ENCODE peak calls at places on chromosome 11, in six cellular contexts. N is GM23248, P is NCI-H2081, F is fibroblast of pulmonary artery, U is erythroblast, W is ecto neural progenitor cell. D is an unnamed sample.

GRCh38 chr11:433641-434040 is 8.2 kb downstream of the ANO9 start:
- DNase-seq in N (no peak), P (no peak), F (no peak), U (no peak), W (no peak), D (no peak)

GRCh38 chr11:119470316-119471266 is 47.6 kb upstream of the THY1 start:
- DNase-seq in N (peak; percentile 98), P (no peak), F (peak; percentile 83), U (no peak), W (peak; percentile 45), D (peak; percentile 99)

GRCh38 chr11:45724145-45724544 is 58.7 kb upstream of the CHST1 start:
- DNase-seq in N (no peak), P (no peak), F (no peak), U (no peak), W (no peak), D (no peak)

GRCh38 chr11:98621767-98622166 is 399.0 kb upstream of the CNTN5 start:
- DNase-seq in N (no peak), P (no peak), F (no peak), U (no peak), W (no peak), D (no peak)

GRCh38 chr11:118529584-118530175 is 1.3 kb upstream of the TMEM25 start:
- DNase-seq in N (no peak), P (no peak), F (no peak), U (no peak), W (no peak), D (no peak)

GRCh38 chr11:61129608-61130523 is 27.6 kb downstream of the CD5 start:
- DNase-seq in N (peak; percentile 84), P (no peak), F (peak; percentile 88), U (no peak), W (peak; percentile 95), D (peak; percentile 87)

GRCh38 chr11:129117595-129118350 is 74.4 kb downstream of the ARHGAP32 start:
- DNase-seq in N (peak; percentile 77), P (peak; percentile 68), F (peak; percentile 86), U (peak; percentile 78), W (no peak), D (peak; percentile 80)

GRCh38 chr11:117633186-117633585 is 163.8 kb downstream of the DSCAML1 start:
- DNase-seq in N (no peak), P (no peak), F (no peak), U (no peak), W (no peak), D (no peak)

GRCh38 chr11:10886652-10887250 is 28.9 kb upstream of the ZBED5 start:
- DNase-seq in N (no peak), P (no peak), F (no peak), U (no peak), W (no peak), D (no peak)

GRCh38 chr11:134452026-134452848 is 40.2 kb upstream of the B3GAT1 start:
- DNase-seq in N (no peak), P (no peak), F (no peak), U (no peak), W (no peak), D (no peak)

GRCh38 chr11:87030458-87031054 is 7.2 kb upstream of the TMEM135 start:
- DNase-seq in N (no peak), P (no peak), F (no peak), U (peak; percentile 43), W (no peak), D (no peak)